ENCODE peak calls at places on chromosomes 6 and 20, in four cellular contexts. D is B cell; U is sigmoid colon; N is central memory CD8-positive, alpha-beta T cell. P is an unnamed sample.

GRCh38 chr6:57221191-57221935 is 744 bp downstream of the RAB23 start:
- DNase-seq in N (peak), D (peak), U (peak), P (peak)

GRCh38 chr6:79494841-79495240 is 42.4 kb downstream of the LCA5 start:
- DNase-seq in N (no peak), U (no peak), D (no peak), P (no peak)

GRCh38 chr20:51889466-51889865 is 87.1 kb upstream of the SALL4 start:
- DNase-seq in U (no peak), D (no peak), N (no peak), P (no peak)

GRCh38 chr6:165768961-165769360 is 105.9 kb upstream of the PDE10A start:
- DNase-seq in U (no peak), N (no peak), D (no peak), P (no peak)

GRCh38 chr20:1894471-1894950 is 696 bp upstream of the SIRPA start:
- DNase-seq in U (peak), N (no peak), D (peak), P (no peak)

GRCh38 chr6:4066029-4066755 is 12.7 kb downstream of the FAM217A start:
- DNase-seq in D (no peak), N (no peak), U (no peak), P (no peak)

GRCh38 chr20:61752576-61752975 is 313.1 kb downstream of the TAF4 start:
- DNase-seq in U (no peak), N (no peak), D (no peak), P (no peak)

GRCh38 chr6:3746696-3747095 is 4.8 kb downstream of the PXDC1 start:
- DNase-seq in D (no peak), N (no peak), U (no peak), P (no peak)

GRCh38 chr6:107823047-107823557 is 1.0 kb downstream of the SCML4 start:
- DNase-seq in U (no peak), N (peak), D (peak), P (peak)